ENCODE peak calls at places on chromosomes 3 and 15, in four cellular contexts. One of them, this sample, is unnamed.

GRCh38 chr3:186214670-186215069 is 105.8 kb upstream of the ETV5 start:
- DNase-seq in GM12878: no peak
- DNase-seq in K562: no peak
- DNase-seq in HepG2: no peak
- DNase-seq in this sample: no peak

GRCh38 chr15:43484455-43484854 is 8.5 kb downstream of the TP53BP1 start:
- DNase-seq in GM12878: no peak
- DNase-seq in K562: no peak
- DNase-seq in HepG2: no peak
- DNase-seq in this sample: no peak

GRCh38 chr15:63060699-63061098 is 18.2 kb downstream of the TPM1 start:
- DNase-seq in GM12878: no peak
- DNase-seq in K562: no peak
- DNase-seq in HepG2: no peak
- DNase-seq in this sample: no peak

GRCh38 chr3:177281292-177281942 is 84.1 kb upstream of the TBL1XR1 start:
- DNase-seq in GM12878: no peak
- DNase-seq in K562: peak; percentile 69
- DNase-seq in HepG2: no peak
- DNase-seq in this sample: no peak

GRCh38 chr3:172125963-172126403 is 86.6 kb downstream of the FNDC3B start:
- DNase-seq in GM12878: no peak
- DNase-seq in K562: no peak
- DNase-seq in HepG2: no peak
- DNase-seq in this sample: peak; percentile 54

GRCh38 chr3:169822540-169822939 is 9.8 kb upstream of the LRRC34 start:
- DNase-seq in GM12878: no peak
- DNase-seq in K562: no peak
- DNase-seq in HepG2: no peak
- DNase-seq in this sample: no peak

GRCh38 chr3:70580021-70580420 is 267.6 kb upstream of the MDFIC2 start:
- DNase-seq in GM12878: no peak
- DNase-seq in K562: no peak
- DNase-seq in HepG2: no peak
- DNase-seq in this sample: no peak

GRCh38 chr3:191239439-191240035 is 40.5 kb downstream of the OSTN start:
- DNase-seq in GM12878: no peak
- DNase-seq in K562: no peak
- DNase-seq in HepG2: no peak
- DNase-seq in this sample: no peak

GRCh38 chr3:23159929-23160328 is 43.2 kb upstream of the UBE2E2 start:
- DNase-seq in GM12878: no peak
- DNase-seq in K562: no peak
- DNase-seq in HepG2: no peak
- DNase-seq in this sample: no peak

GRCh38 chr15:82239685-82240391 is 22.7 kb downstream of the EFL1 start:
- DNase-seq in GM12878: no peak
- DNase-seq in K562: no peak
- DNase-seq in HepG2: no peak
- DNase-seq in this sample: no peak

GRCh38 chr15:64182859-64183258 is 20.0 kb upstream of the PPIB start:
- DNase-seq in GM12878: no peak
- DNase-seq in K562: no peak
- DNase-seq in HepG2: no peak
- DNase-seq in this sample: no peak

GRCh38 chr3:184040010-184040409 is 8.5 kb downstream of the HTR3D start:
- DNase-seq in GM12878: no peak
- DNase-seq in K562: peak; percentile 53
- DNase-seq in HepG2: peak; percentile 38
- DNase-seq in this sample: peak; percentile 31

GRCh38 chr15:99085413-99086326 is 19.2 kb upstream of the SYNM start:
- DNase-seq in GM12878: no peak
- DNase-seq in K562: no peak
- DNase-seq in HepG2: no peak
- DNase-seq in this sample: no peak

GRCh38 chr3:101827211-101828174 is 21.8 kb upstream of the NFKBIZ start:
- DNase-seq in GM12878: peak; percentile 93
- DNase-seq in K562: peak; percentile 84
- DNase-seq in HepG2: peak; percentile 59
- DNase-seq in this sample: peak; percentile 58

GRCh38 chr3:20682573-20682972 is 496.6 kb upstream of the SGO1 start:
- DNase-seq in GM12878: no peak
- DNase-seq in K562: no peak
- DNase-seq in HepG2: no peak
- DNase-seq in this sample: no peak

GRCh38 chr15:67927501-67928156 is 87.8 kb upstream of the RNU6-1 start:
- DNase-seq in GM12878: no peak
- DNase-seq in K562: peak; percentile 49
- DNase-seq in HepG2: no peak
- DNase-seq in this sample: no peak

GRCh38 chr15:70430029-70430428 is 332.3 kb upstream of the TLE3 start:
- DNase-seq in GM12878: no peak
- DNase-seq in K562: no peak
- DNase-seq in HepG2: no peak
- DNase-seq in this sample: no peak

GRCh38 chr3:126720596-126720995 is 16.6 kb downstream of the CHCHD6 start:
- DNase-seq in GM12878: no peak
- DNase-seq in K562: no peak
- DNase-seq in HepG2: no peak
- DNase-seq in this sample: no peak

GRCh38 chr15:33766329-33766728 is 202.0 kb upstream of the CHRM5 start:
- DNase-seq in GM12878: no peak
- DNase-seq in K562: no peak
- DNase-seq in HepG2: no peak
- DNase-seq in this sample: no peak

GRCh38 chr3:147616998-147617619 is 207.9 kb downstream of the ZIC1 start:
- DNase-seq in GM12878: no peak
- DNase-seq in K562: peak; percentile 1
- DNase-seq in HepG2: peak; percentile 18
- DNase-seq in this sample: no peak

GRCh38 chr3:134236505-134236904 is 14.2 kb downstream of the RYK start:
- DNase-seq in GM12878: no peak
- DNase-seq in K562: no peak
- DNase-seq in HepG2: no peak
- DNase-seq in this sample: no peak

GRCh38 chr3:32404714-32405113 is 13.1 kb downstream of the CMTM7 start:
- DNase-seq in GM12878: no peak
- DNase-seq in K562: no peak
- DNase-seq in HepG2: no peak
- DNase-seq in this sample: no peak

GRCh38 chr15:78878356-78878755 is 5.7 kb downstream of the MORF4L1 start:
- DNase-seq in GM12878: no peak
- DNase-seq in K562: no peak
- DNase-seq in HepG2: no peak
- DNase-seq in this sample: no peak

GRCh38 chr3:86175593-86175992 is 815.4 kb downstream of the VGLL3 start:
- DNase-seq in GM12878: no peak
- DNase-seq in K562: no peak
- DNase-seq in HepG2: no peak
- DNase-seq in this sample: no peak

GRCh38 chr3:133130168-133130567 is 92.0 kb downstream of the TMEM108 start:
- DNase-seq in GM12878: no peak
- DNase-seq in K562: no peak
- DNase-seq in HepG2: no peak
- DNase-seq in this sample: no peak

GRCh38 chr3:184218814-184219213 is 10.6 kb upstream of the VWA5B2 start:
- DNase-seq in GM12878: no peak
- DNase-seq in K562: no peak
- DNase-seq in HepG2: no peak
- DNase-seq in this sample: no peak

GRCh38 chr3:177729939-177730700 is 532.8 kb upstream of the TBL1XR1 start:
- DNase-seq in GM12878: no peak
- DNase-seq in K562: no peak
- DNase-seq in HepG2: no peak
- DNase-seq in this sample: no peak

GRCh38 chr3:71310595-71311319 is 272.8 kb downstream of the FOXP1 start:
- DNase-seq in GM12878: no peak
- DNase-seq in K562: no peak
- DNase-seq in HepG2: peak; percentile 24
- DNase-seq in this sample: no peak

GRCh38 chr15:78763111-78763795 is 48.0 kb downstream of the ADAMTS7 start:
- DNase-seq in GM12878: no peak
- DNase-seq in K562: no peak
- DNase-seq in HepG2: no peak
- DNase-seq in this sample: no peak

GRCh38 chr3:82000773-82001172 is 239.3 kb upstream of the GBE1 start:
- DNase-seq in GM12878: no peak
- DNase-seq in K562: no peak
- DNase-seq in HepG2: no peak
- DNase-seq in this sample: no peak

GRCh38 chr15:65827065-65827464 is 35.0 kb upstream of the DENND4A start:
- DNase-seq in GM12878: no peak
- DNase-seq in K562: no peak
- DNase-seq in HepG2: no peak
- DNase-seq in this sample: no peak

DNA sequence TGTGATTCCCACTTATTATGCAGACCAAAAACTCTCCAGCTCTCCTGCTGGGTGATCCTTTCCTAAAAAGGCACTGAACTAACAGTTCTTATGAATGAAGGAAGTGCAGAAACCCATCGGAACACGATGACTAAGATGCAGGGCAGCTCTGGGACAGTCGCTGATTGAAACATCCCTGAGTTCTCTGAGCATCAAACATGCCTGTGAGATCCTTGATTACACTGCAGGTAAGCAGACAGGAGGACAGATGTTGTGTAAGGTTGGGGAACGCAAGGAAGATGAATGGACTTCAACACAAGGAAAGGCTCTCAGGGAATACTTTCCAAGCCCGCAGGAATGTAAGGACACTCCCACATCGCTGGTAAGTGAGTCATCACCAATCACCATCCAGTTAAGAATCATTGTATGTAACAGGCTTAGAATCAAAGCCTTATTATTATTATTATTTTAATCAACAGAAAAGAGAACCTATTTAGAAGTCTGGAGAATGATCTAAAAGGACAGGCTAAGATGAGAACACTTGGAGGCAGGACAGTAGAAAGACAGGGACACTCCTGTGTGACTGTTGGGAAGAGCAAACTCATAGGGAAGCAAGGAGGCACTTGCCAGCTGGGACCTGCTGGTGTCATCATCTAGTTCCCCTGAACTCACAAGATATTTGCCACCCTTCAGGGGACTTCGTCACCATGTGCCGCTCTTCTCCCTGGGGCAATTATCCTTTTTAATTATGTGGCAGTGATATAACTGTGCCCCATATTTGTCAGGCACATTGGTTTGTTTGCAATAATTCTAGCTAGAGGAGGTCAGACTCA is 26.0 kb downstream of the TMEM158 start:
- DNase-seq in GM12878: no peak
- DNase-seq in K562: no peak
- DNase-seq in HepG2: peak; percentile 76
- DNase-seq in this sample: no peak
- TF ChIP-seq SP1 in GM12878: no peak
- TF ChIP-seq SP1 in K562: no peak
- TF ChIP-seq SP1 in HepG2: no peak
- TF ChIP-seq SP1 in this sample: no peak

GRCh38 chr3:78154521-78155186 is 1114.8 kb downstream of the ROBO2 start:
- DNase-seq in GM12878: no peak
- DNase-seq in K562: no peak
- DNase-seq in HepG2: no peak
- DNase-seq in this sample: no peak
- TF ChIP-seq FOXM1 in GM12878: no peak
- TF ChIP-seq FOXM1 in K562: no peak
- TF ChIP-seq FOXM1 in HepG2: no peak
- TF ChIP-seq FOXM1 in this sample: no peak

GRCh38 chr15:101014921-101015841 is 96.0 kb downstream of the LRRK1 start:
- DNase-seq in GM12878: peak; percentile 5
- DNase-seq in K562: peak; percentile 80
- DNase-seq in HepG2: peak; percentile 53
- DNase-seq in this sample: peak; percentile 86
- TF ChIP-seq SP1 in GM12878: no peak
- TF ChIP-seq SP1 in K562: no peak
- TF ChIP-seq SP1 in HepG2: no peak
- TF ChIP-seq SP1 in this sample: no peak

GRCh38 chr15:94655249-94655648 is 423.9 kb downstream of the MCTP2 start:
- DNase-seq in GM12878: no peak
- DNase-seq in K562: no peak
- DNase-seq in HepG2: no peak
- DNase-seq in this sample: no peak
- TF ChIP-seq FOXM1 in GM12878: no peak
- TF ChIP-seq FOXM1 in K562: no peak
- TF ChIP-seq FOXM1 in HepG2: no peak
- TF ChIP-seq FOXM1 in this sample: no peak

GRCh38 chr3:2476996-2477395 is 378.3 kb downstream of the CNTN4 start:
- DNase-seq in GM12878: no peak
- DNase-seq in K562: no peak
- DNase-seq in HepG2: no peak
- DNase-seq in this sample: no peak

DNA sequence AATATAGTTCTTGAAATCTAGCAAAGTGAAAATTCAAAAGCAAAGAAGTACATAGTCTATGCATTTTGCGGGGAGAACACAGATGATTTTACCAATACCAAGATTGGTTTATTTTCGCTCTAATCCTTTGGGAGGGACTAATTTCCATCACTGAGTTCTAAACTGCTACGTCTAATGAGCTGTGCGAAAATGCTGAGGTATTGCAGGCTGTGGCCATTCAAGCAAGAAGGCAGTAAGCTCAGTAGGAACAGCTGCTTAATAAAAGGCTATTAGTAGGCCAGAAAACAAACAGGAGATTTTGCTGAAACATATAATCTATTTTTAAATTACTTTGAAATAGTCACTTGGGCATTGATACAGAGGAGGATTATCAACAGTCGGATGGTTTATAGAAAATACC is 379.0 kb downstream of the CNTN4 start:
- DNase-seq in GM12878: no peak
- DNase-seq in K562: no peak
- DNase-seq in HepG2: no peak
- DNase-seq in this sample: no peak
- TF ChIP-seq SP1 in GM12878: no peak
- TF ChIP-seq SP1 in K562: no peak
- TF ChIP-seq SP1 in HepG2: no peak
- TF ChIP-seq SP1 in this sample: no peak

GRCh38 chr3:57570051-57570450 is 14.0 kb downstream of the PDE12 start:
- DNase-seq in GM12878: no peak
- DNase-seq in K562: no peak
- DNase-seq in HepG2: no peak
- DNase-seq in this sample: no peak
- TF ChIP-seq FOXM1 in GM12878: no peak
- TF ChIP-seq FOXM1 in K562: no peak
- TF ChIP-seq FOXM1 in HepG2: no peak
- TF ChIP-seq FOXM1 in this sample: no peak

DNA sequence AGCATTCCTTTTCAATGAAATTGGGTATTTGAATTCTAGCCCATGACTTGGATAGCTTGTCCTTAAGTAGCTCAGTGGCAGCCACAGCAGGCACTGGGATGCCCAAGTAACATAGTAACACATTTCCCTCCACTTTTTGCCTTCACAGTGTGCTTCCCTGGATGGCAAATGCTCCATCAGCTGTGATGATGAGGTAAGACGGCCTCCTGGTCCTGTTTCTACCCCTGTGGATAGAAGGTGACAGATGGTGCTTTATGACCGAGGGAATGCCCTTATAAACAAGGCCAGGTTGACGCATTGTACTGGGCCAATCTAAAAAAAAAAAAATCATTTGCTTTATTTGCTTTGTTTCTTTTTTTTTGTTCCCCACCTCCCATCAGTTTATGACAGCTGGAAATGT is 41.8 kb upstream of the LRTM1 start:
- DNase-seq in GM12878: no peak
- DNase-seq in K562: no peak
- DNase-seq in HepG2: no peak
- DNase-seq in this sample: no peak
- TF ChIP-seq SP1 in GM12878: no peak
- TF ChIP-seq SP1 in K562: no peak
- TF ChIP-seq SP1 in HepG2: no peak
- TF ChIP-seq SP1 in this sample: no peak

This sample was measured in HEK293T.